ENCODE peak calls at places on chromosome 12, in eight cellular contexts. K is left ventricle myocardium inferior; B is lung; G is foreskin fibroblast; W is stomach; Y is tibial artery; A is CD4-positive, alpha-beta memory T cell; U is prostate gland. R is an unnamed sample.

GRCh38 chr12:43428088-43428600 is 123.9 kb downstream of the ADAMTS20 start:
- DNase-seq in Y (no peak), W (no peak), K (no peak), G (peak), B (no peak), U (no peak), A (no peak), R (no peak)

GRCh38 chr12:82326905-82327503 is 31.2 kb downstream of the CCDC59 start:
- DNase-seq in W (no peak), Y (no peak), U (no peak), B (no peak), G (peak), A (no peak), K (no peak), R (peak)

GRCh38 chr12:115305867-115306266 is 621.9 kb upstream of the TBX3 start:
- DNase-seq in W (no peak), G (no peak), U (no peak), K (no peak), B (no peak), Y (no peak), A (no peak), R (no peak)

GRCh38 chr12:71900091-71900490 is 38.6 kb upstream of the TPH2 start:
- DNase-seq in G (peak), U (no peak), K (no peak), B (no peak), Y (no peak), W (no peak), A (no peak), R (peak)

GRCh38 chr12:647039-647712 is 16.1 kb downstream of the NINJ2 start:
- DNase-seq in U (no peak), G (no peak), Y (no peak), W (no peak), A (no peak), K (no peak), B (no peak), R (no peak)

GRCh38 chr12:47686645-47687240 is 19.1 kb downstream of the RPAP3 start:
- DNase-seq in A (no peak), Y (no peak), U (no peak), G (peak), K (no peak), B (no peak), W (no peak), R (peak)

GRCh38 chr12:57604454-57605307 is at the start of gene DTX3:
- DNase-seq in B (no peak), A (peak), Y (peak), U (peak), G (peak), K (peak), W (no peak), R (no peak)

GRCh38 chr12:9606736-9607372 is 862 bp downstream of the KLRB1 start:
- DNase-seq in A (no peak), Y (no peak), U (no peak), G (no peak), K (no peak), B (no peak), W (no peak), R (no peak)

GRCh38 chr12:128191380-128191779 is 75.6 kb upstream of the TMEM132C start:
- DNase-seq in K (no peak), G (no peak), W (no peak), A (no peak), Y (no peak), B (no peak), U (no peak), R (no peak)

GRCh38 chr12:58967551-58967950 is 47.2 kb upstream of the LRIG3 start:
- DNase-seq in W (no peak), Y (no peak), K (no peak), B (no peak), G (peak), A (no peak), U (no peak), R (no peak)

GRCh38 chr12:58873496-58873895 is 46.8 kb downstream of the LRIG3 start:
- DNase-seq in W (no peak), A (no peak), G (no peak), Y (no peak), K (no peak), B (no peak), U (no peak), R (no peak)

GRCh38 chr12:111457071-111457470 is 51.3 kb downstream of the SH2B3 start:
- DNase-seq in W (no peak), U (no peak), A (no peak), Y (no peak), G (no peak), K (no peak), B (no peak), R (no peak)

GRCh38 chr12:88801227-88802225 is 221.3 kb upstream of the KITLG start:
- DNase-seq in Y (no peak), G (no peak), W (no peak), K (no peak), U (no peak), B (no peak), A (no peak), R (no peak)

GRCh38 chr12:39619660-39620433 is at the start of gene ABCD2:
- DNase-seq in Y (peak), B (no peak), W (peak), K (peak), G (peak), A (peak), U (peak), R (peak)

GRCh38 chr12:1030779-1031178 is 39.8 kb downstream of the ERC1 start:
- DNase-seq in G (no peak), U (no peak), W (no peak), B (no peak), K (no peak), Y (no peak), A (no peak), R (no peak)

GRCh38 chr12:52148541-52149181 is 43.2 kb downstream of the KRT80 start:
- DNase-seq in B (peak), A (no peak), Y (no peak), W (peak), G (no peak), U (peak), K (no peak), R (no peak)

GRCh38 chr12:30980886-30981662 is 54.5 kb downstream of the TSPAN11 start:
- DNase-seq in B (no peak), G (no peak), W (no peak), K (no peak), A (no peak), Y (no peak), U (no peak), R (no peak)

DNA sequence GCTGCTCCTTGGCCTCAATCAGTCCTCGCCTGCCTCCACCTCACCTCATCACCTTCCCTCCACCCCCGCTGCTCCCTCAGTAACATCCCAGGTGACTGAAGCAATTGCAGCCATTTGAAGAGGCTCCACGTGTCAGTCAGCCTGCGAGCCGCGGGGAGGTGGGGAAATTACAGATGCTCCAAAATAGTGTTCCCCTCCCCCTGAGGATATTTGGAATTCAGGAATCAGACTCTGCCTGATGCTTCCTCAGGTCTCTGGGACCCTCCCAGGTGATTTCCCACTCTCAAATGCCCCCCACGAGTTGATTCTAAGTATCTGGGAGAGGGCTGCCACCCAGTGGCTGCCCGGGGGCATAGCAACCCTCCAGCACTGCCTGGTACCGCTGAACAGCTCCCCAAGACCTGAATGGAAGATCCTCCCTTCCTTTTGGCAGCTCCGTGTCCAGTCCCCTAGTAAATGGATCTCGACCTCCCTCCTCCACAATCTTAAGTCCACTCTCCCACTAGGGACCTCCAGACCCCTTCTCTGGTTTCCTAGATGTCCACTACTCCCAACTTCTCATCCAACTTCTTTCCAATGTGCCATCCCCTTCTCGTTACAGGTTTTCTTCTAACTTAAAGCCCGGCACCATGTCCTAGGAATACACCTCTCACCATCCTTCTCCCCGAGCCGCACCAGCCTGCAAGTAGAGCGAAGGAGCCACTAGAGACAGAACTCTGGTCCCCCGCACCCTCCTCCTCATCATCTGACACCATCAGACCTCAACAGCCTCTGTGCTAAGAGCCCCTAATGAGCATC is 1.4 kb upstream of the ASIC1 start:
- DNase-seq in B (peak), W (peak), A (peak), K (no peak), Y (no peak), U (peak), G (peak), R (peak)
- H3K4me3 ChIP-seq in B (no peak), W (no peak), A (peak), K (peak), Y (no peak), U (no peak), G (no peak), R (no peak)

DNA sequence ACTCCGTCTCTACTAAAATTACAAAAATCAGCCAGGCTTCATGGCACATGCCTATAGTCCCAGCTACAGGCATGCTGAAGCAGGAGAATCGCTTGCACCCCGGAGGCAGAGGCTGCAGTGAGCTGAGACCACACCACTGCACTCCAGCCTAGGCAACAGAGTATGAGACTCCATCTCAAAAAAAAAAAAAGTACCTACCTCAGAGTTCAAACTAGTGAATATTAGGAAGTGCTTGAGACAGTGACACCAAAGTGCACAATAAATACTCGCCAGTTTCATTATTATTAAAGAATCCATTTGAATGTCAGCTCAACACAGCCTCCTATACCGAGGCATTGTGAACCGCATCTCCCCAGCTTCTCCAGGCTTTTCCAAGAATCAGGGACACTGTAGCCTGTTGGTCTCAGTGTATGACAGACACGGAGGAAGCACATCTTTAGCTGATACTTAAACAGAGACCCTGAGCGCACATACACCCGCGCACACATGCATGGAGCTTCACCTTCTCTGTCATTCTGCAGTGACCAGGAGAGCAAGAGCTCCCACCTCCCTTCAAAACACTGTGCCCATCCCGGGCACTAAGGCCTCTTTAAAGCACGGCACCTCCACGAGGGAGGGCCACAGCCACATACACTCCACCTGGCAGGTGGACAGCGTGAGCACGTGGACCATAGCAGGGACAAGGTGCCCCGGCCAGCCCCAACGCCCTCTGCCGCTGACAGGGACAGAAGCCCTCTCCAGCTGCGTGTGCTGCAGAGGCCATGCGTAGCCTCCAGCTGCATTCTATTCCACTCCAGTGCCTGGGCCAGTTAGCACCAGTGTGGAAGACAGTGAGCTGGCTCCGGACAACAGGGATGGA is 5.2 kb downstream of the GAPDH start:
- DNase-seq in U (no peak), W (no peak), A (no peak), B (no peak), G (peak), K (peak), Y (no peak), R (peak)
- H3K4me3 ChIP-seq in U (no peak), W (peak), A (no peak), B (no peak), G (no peak), K (no peak), Y (peak), R (peak)

DNA sequence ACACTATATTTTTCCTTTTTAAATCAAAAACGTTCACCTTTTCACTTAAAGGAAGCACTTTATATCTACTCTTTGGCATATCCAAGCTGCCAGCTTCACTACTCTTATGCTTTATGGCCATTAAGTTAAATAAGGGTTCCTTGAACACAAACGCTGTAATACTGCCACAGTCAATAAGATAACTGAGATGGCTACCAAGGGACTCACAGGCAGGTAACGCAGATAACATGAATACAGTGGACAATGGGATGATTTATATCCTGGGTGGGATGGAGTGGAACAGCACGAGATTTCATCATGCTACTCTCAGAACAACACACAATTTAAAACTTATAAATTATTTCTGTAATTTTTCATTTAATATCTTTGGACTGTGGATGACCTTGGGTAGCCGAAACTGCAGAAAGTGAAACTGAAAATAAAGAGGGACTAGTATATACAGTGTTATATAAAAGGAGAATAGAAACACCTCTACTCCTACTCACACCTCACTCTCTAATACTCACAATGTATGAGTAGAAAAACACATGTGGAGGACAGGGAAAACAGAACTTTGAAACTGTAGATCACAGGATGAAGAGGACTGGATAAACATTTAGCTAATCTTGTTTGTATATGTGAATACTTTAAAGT is 367.3 kb downstream of the C12orf50 start:
- DNase-seq in K (no peak), W (no peak), G (no peak), Y (no peak), A (no peak), U (no peak), B (no peak), R (peak)
- H3K4me3 ChIP-seq in K (peak), W (peak), G (no peak), Y (peak), A (no peak), U (no peak), B (no peak), R (peak)

GRCh38 chr12:122028165-122028591 is 6.5 kb downstream of the BCL7A start:
- DNase-seq in A (no peak), Y (no peak), W (no peak), G (peak), U (no peak), K (no peak), B (no peak), R (no peak)
- H3K4me3 ChIP-seq in A (no peak), Y (no peak), W (no peak), G (no peak), U (no peak), K (no peak), B (no peak), R (no peak)

GRCh38 chr12:120342156-120342555 is 14.6 kb upstream of the PLA2G1B start:
- DNase-seq in G (no peak), W (no peak), B (no peak), Y (no peak), A (no peak), K (no peak), U (no peak), R (no peak)
- H3K4me3 ChIP-seq in G (no peak), W (no peak), B (no peak), Y (no peak), A (no peak), K (no peak), U (no peak), R (no peak)

DNA sequence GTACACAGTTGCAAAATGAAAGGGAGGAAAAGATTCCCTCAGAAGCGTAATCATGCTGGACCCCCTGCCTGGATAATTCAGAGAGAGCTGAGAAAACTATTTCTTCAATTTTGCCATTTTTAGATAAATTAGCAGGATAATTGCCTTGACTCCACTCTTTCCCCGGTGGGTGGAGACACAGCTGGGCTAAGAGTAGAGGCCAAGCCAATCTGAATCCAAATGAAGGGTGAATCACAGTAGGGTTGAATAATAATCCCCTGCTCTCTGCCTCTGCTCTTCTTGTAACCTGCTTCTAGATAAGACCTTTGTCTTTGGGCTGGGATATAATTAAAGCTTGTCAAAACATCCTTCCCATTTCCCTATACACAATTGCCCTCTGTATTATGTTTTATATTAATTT is 150.1 kb downstream of the CAPZA3 start:
- DNase-seq in Y (no peak), W (no peak), G (no peak), A (no peak), K (no peak), B (no peak), U (no peak), R (no peak)
- H3K4me3 ChIP-seq in Y (no peak), W (no peak), G (no peak), A (no peak), K (no peak), B (no peak), U (no peak), R (no peak)

GRCh38 chr12:6613776-6614512 is 6.8 kb upstream of the CHD4 start:
- DNase-seq in G (peak), W (peak), A (peak), Y (peak), K (peak), B (peak), U (peak), R (peak)
- H3K4me3 ChIP-seq in G (no peak), W (peak), A (no peak), Y (peak), K (peak), B (no peak), U (no peak), R (no peak)

DNA sequence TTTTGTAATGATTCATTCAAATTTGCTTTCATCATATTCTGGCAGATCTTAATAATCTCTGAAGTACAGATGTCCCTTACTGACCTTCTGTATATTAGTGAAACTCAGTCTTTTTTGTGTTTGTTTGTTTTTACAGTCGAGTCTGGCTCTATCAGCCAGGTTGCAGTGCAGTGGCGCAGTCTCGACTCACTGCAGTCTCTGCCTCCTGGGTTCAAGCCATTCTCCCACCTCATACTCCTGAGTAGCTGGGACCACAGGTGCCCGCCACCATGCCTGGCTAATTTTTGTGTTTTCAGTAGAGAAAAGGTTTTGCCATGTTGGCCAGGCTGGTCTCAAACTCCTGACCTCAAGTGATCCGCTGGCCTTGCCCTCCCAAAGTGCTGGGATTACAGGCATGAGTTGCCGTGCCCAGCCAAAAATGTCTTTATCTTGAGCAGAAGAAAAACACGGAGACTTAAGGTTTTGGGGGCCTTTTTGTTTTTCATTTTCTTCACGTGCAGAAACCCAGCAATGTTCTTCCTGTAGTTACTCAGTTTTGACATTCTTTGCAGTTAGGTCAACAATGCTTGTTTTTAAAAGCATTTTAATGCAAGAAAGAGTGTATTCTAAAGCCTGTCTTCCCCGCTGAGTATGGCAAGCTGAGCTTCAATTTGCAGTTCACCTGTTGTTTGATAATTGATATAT is 79.5 kb downstream of the FAR2 start:
- DNase-seq in B (no peak), K (no peak), U (no peak), Y (no peak), G (no peak), A (no peak), W (no peak), R (no peak)
- H3K4me3 ChIP-seq in B (no peak), K (no peak), U (no peak), Y (no peak), G (no peak), A (no peak), W (no peak), R (no peak)

GRCh38 chr12:107684029-107684790 is 1.4 kb upstream of the PWP1 start:
- DNase-seq in W (no peak), B (no peak), Y (no peak), K (no peak), U (no peak), A (no peak), G (peak), R (no peak)
- H3K4me3 ChIP-seq in W (peak), B (no peak), Y (no peak), K (peak), U (no peak), A (no peak), G (no peak), R (peak)

R was measured in NB4.